ENCODE peak calls at places on chromosomes 3 and 15, in seven cellular contexts. J is mesothelial cell of epicardium, S is HFF-Myc, G is cardiac fibroblast, A is choroid plexus epithelial cell, Z is astrocyte of the spinal cord, Q is brain microvascular endothelial cell. X is an unnamed sample.

GRCh38 chr3:15768421-15769255 is 29.1 kb downstream of the ANKRD28 start:
- DNase-seq in J (no peak), S (peak), G (peak), A (peak), Z (peak), Q (peak), X (no peak)

GRCh38 chr3:126753191-126754160 is 49.4 kb downstream of the CHCHD6 start:
- DNase-seq in J (peak), S (no peak), G (peak), A (no peak), Z (peak), Q (peak), X (no peak)

GRCh38 chr15:65326109-65326508 is 21.6 kb downstream of the RNU5B-1 start:
- DNase-seq in J (no peak), S (no peak), G (peak), A (peak), Z (no peak), Q (no peak), X (no peak)

GRCh38 chr3:188594137-188594536 is 440.2 kb downstream of the LPP start:
- DNase-seq in J (no peak), S (peak), G (peak), A (peak), Z (peak), Q (peak), X (no peak)

GRCh38 chr3:191523099-191523498 is 62.1 kb downstream of the PYDC2 start:
- DNase-seq in J (no peak), S (no peak), G (no peak), A (no peak), Z (no peak), Q (no peak), X (no peak)

GRCh38 chr15:89828324-89829145 is 13.9 kb upstream of the ANPEP start:
- DNase-seq in J (no peak), S (no peak), G (peak), A (peak), Z (peak), Q (peak), X (no peak)

GRCh38 chr15:69074011-69074842 is 59.7 kb downstream of the NOX5 start:
- DNase-seq in J (peak), S (peak), G (peak), A (peak), Z (peak), Q (peak), X (no peak)

GRCh38 chr15:38536201-38536676 is 28.4 kb downstream of the RASGRP1 start:
- DNase-seq in J (peak), S (no peak), G (peak), A (peak), Z (peak), Q (peak), X (no peak)

GRCh38 chr3:169218314-169218983 is 445.1 kb downstream of the MECOM start:
- DNase-seq in J (peak), S (peak), G (peak), A (peak), Z (peak), Q (peak), X (no peak)

GRCh38 chr3:11549580-11550140 is 94.1 kb downstream of the VGLL4 start:
- DNase-seq in J (no peak), S (no peak), G (no peak), A (peak), Z (no peak), Q (no peak), X (no peak)

GRCh38 chr3:126459763-126460127 is 15.9 kb downstream of the ZXDC start:
- DNase-seq in J (no peak), S (no peak), G (no peak), A (no peak), Z (no peak), Q (no peak), X (no peak)

GRCh38 chr15:50106438-50106837 is 12.6 kb downstream of the ATP8B4 start:
- DNase-seq in J (no peak), S (no peak), G (no peak), A (no peak), Z (no peak), Q (no peak), X (no peak)

DNA sequence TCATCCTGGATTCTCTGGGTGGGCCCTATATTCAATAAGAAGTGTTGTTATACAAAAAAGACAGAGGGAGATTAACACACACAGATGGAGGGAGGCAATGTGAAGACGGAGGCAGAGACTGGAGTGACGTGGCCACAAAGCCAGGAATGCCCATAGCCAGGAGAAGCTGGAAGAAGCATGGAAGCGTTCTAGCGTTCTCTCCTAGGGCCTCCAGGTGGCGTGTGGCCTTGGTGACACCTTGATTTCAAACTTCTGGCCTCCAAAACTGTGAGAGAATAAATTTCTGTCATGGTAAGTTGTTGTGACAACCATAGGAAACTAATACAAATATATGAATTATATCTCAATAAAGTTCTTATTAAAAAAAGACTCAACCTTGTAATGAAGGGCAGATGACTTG is 21.3 kb downstream of the THBS1 start:
- DNase-seq in J (no peak), S (no peak), G (no peak), A (no peak), Z (no peak), Q (no peak), X (no peak)
- TF ChIP-seq CTCF in J (no peak), S (peak), G (peak), A (peak), Z (no peak), Q (no peak), X (peak)

GRCh38 chr15:76773234-76773633 is 131.9 kb downstream of the SCAPER start:
- DNase-seq in J (no peak), S (no peak), G (no peak), A (no peak), Z (no peak), Q (no peak), X (no peak)
- TF ChIP-seq CTCF in J (no peak), S (no peak), G (no peak), A (no peak), Z (no peak), Q (no peak), X (no peak)

DNA sequence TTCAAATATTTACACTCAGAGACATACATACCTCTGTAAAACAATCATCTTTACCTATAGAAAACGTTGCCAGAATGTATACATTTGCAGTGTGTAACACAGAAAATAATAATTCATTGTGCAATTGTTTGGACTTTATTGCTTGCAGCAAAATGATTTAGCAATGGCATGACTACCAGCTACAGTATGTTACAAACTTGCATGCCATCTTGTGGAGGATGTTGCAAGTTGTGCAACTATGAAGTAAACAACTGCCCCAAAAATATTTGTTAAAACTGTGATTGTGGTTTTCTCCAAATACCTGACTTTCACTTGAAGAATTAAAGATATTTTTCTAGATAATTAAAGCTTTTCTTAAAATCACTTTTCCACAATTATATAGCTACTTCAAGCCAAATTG is 27.1 kb upstream of the C3orf49 start:
- DNase-seq in J (no peak), S (peak), G (peak), A (peak), Z (peak), Q (peak), X (no peak)
- TF ChIP-seq CTCF in J (no peak), S (peak), G (peak), A (peak), Z (peak), Q (peak), X (peak)

GRCh38 chr3:52053307-52054304 is 2.8 kb downstream of the DUSP7 start:
- DNase-seq in J (no peak), S (no peak), G (peak), A (peak), Z (no peak), Q (no peak), X (no peak)
- TF ChIP-seq CTCF in J (no peak), S (peak), G (peak), A (peak), Z (peak), Q (peak), X (peak)

GRCh38 chr15:46088486-46089437 is 453.9 kb downstream of the SQOR start:
- DNase-seq in J (no peak), S (no peak), G (peak), A (peak), Z (peak), Q (no peak), X (no peak)

GRCh38 chr15:46089438-46090044 is 454.7 kb downstream of the SQOR start:
- DNase-seq in J (no peak), S (no peak), G (no peak), A (no peak), Z (no peak), Q (no peak), X (no peak)

GRCh38 chr15:46091860-46092450 is 457.1 kb downstream of the SQOR start:
- DNase-seq in J (no peak), S (peak), G (peak), A (peak), Z (peak), Q (no peak), X (no peak)
- TF ChIP-seq CTCF in J (peak), S (peak), G (peak), A (peak), Z (peak), Q (peak), X (peak)

GRCh38 chr15:23472678-23473077 is 25.6 kb upstream of the GOLGA6L2 start:
- DNase-seq in J (no peak), S (no peak), G (no peak), A (no peak), Z (peak), Q (no peak), X (no peak)

GRCh38 chr15:23472033-23472432 is 25.0 kb upstream of the GOLGA6L2 start:
- DNase-seq in J (no peak), S (no peak), G (no peak), A (no peak), Z (no peak), Q (no peak), X (no peak)

GRCh38 chr15:23467110-23467600 is 20.1 kb upstream of the GOLGA6L2 start:
- DNase-seq in J (no peak), S (peak), G (peak), A (peak), Z (peak), Q (no peak), X (no peak)
- TF ChIP-seq CTCF in J (no peak), S (no peak), G (peak), A (no peak), Z (peak), Q (no peak), X (peak)